ENCODE peak calls at places on chromosomes 16 and 17, in ten cellular contexts. T is neural progenitor cell, W is thyroid gland, A is WTC11, C is colonic mucosa, X is endothelial cell, P is type B pancreatic cell, O is Caco-2, N is psoas muscle, E is fibroblast of mammary gland. M is an unnamed sample.

GRCh38 chr17:18037482-18037881 is 1.5 kb downstream of the ATPAF2 start:
- DNase-seq in T (no peak), W (no peak), C (no peak), N (no peak), A (no peak), O (no peak), E (no peak), X (no peak), P (no peak), M (no peak)

GRCh38 chr17:12584727-12585126 is 81.0 kb upstream of the MYOCD start:
- DNase-seq in C (no peak), X (no peak), A (no peak), E (no peak), P (no peak), W (no peak), O (no peak), N (no peak), T (no peak), M (no peak)

GRCh38 chr17:74190154-74190553 is 13.3 kb upstream of the RPL38 start:
- DNase-seq in E (peak; percentile 71), X (no peak), N (no peak), W (no peak), T (peak; percentile 53), A (no peak), C (no peak), P (no peak), O (no peak), M (no peak)

GRCh38 chr17:17206913-17207368 is 808 bp upstream of the PLD6 start:
- DNase-seq in E (no peak), X (no peak), P (no peak), T (no peak), A (no peak), W (no peak), N (no peak), O (no peak), C (no peak), M (no peak)

GRCh38 chr16:50696126-50696525 is 2.7 kb downstream of the NOD2 start:
- DNase-seq in X (no peak), E (no peak), A (no peak), P (no peak), W (no peak), O (peak; percentile 42), C (no peak), T (peak; percentile 27), N (no peak), M (no peak)

GRCh38 chr16:81814751-81815428 is 35.8 kb downstream of the PLCG2 start:
- DNase-seq in X (no peak), T (no peak), A (no peak), W (no peak), C (no peak), O (no peak), P (no peak), N (no peak), E (no peak), M (no peak)

GRCh38 chr17:83099570-83100181 is 20.3 kb downstream of the METRNL start:
- DNase-seq in X (no peak), E (no peak), C (no peak), W (peak; percentile 99), P (no peak), O (no peak), N (peak; percentile 67), T (peak; percentile 32), A (no peak), M (no peak)

GRCh38 chr16:8764486-8765250 is 32.8 kb downstream of the TMEM186 start:
- DNase-seq in X (no peak), A (peak; percentile 32), N (no peak), T (no peak), P (no peak), O (no peak), C (no peak), E (no peak), W (no peak), M (no peak)

DNA sequence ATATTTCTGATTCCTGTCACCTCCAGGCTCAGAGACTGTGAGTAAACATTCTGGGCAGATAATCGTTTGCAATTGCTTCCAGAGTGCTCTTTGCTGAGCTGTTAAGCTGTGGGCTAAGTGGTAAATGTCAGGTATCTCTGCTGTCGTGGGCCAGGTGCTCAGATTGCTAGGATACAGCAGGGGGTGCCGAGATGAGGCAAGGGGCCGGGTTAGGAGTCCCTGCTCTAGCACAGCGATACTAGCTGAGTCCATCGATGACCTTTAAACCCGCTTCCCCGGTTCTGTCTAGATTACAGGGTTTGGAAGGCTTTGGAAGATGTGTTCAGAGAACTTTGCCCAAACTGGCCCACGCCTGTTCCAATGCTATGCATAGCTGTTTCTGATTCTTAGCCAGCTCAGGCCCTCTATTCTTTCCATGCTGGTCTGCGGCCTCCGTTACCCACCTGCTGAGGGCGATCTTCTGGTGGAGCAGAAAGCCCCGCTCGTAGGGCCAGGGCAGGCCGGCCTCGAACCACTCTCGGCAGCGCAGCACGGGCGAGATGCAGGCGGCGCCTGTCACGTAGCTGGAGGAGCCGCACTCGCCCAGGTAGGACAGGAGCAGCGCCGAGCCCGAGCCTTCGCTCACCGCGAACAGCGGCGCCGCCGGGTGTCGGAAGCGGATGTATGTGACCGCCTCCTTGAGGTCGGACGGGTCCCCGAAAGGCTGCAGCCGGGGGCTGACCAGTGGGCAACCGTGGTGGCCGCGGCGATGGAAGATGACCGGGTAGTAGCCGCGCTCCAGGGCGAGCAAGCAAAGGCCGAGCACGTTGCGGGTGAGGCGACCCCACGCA is 979 bp downstream of the ABHD15 start:
- DNase-seq in T (peak; percentile 78), P (no peak), N (peak; percentile 39), E (no peak), X (no peak), A (peak; percentile 76), C (peak; percentile 61), O (peak; percentile 65), W (peak; percentile 43), M (no peak)
- TF ChIP-seq CTCF in T (peak; percentile 45), P (peak; percentile 48), N (no peak), E (peak; percentile 0), X (no peak), A (no peak), C (no peak), O (peak; percentile 16), W (no peak), M (peak; percentile 26)

GRCh38 chr16:65700599-65700998 is 578.7 kb upstream of the CDH11 start:
- DNase-seq in E (no peak), W (no peak), P (no peak), X (no peak), N (no peak), A (no peak), C (no peak), T (no peak), O (no peak), M (no peak)

GRCh38 chr16:65702707-65703402 is 581.0 kb upstream of the CDH11 start:
- DNase-seq in C (no peak), X (no peak), T (no peak), E (no peak), N (no peak), P (no peak), O (no peak), W (no peak), A (no peak), M (no peak)

GRCh38 chr16:65698943-65699342 is 577.1 kb upstream of the CDH11 start:
- DNase-seq in E (no peak), P (no peak), N (no peak), A (no peak), W (no peak), C (no peak), X (no peak), O (no peak), T (peak; percentile 50), M (no peak)

GRCh38 chr16:65710107-65710506 is 588.2 kb upstream of the CDH11 start:
- DNase-seq in P (no peak), C (no peak), W (no peak), E (no peak), X (no peak), T (no peak), O (no peak), A (no peak), N (no peak), M (no peak)

DNA sequence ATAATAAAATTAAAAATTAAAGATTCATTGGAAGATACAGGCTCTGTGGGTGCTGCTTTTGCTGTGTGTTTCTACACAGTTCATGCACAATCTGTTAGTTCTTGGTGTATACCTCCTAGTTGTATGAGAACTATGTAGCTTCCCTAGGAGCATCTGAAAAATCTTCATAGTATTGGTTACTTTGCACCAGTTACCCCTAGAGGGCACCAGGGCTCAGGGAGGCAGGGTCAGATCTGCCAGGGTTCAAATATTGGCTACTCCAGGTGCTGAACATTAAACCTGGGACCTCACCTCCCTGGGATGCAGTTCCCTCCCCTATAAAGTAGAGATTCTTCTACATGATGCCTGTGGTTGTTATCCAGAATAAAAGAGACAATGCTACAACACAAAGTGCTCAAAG is 583.0 kb upstream of the CDH11 start:
- DNase-seq in O (no peak), W (no peak), P (no peak), T (peak; percentile 8), N (no peak), X (peak; percentile 23), A (peak; percentile 25), C (no peak), E (no peak), M (no peak)
- TF ChIP-seq CTCF in O (no peak), W (no peak), P (peak; percentile 62), T (peak; percentile 59), N (no peak), X (peak; percentile 41), A (no peak), C (no peak), E (peak; percentile 49), M (peak; percentile 26)

GRCh38 chr17:49694847-49695697 is 12.7 kb downstream of the SLC35B1 start:
- DNase-seq in P (no peak), E (peak; percentile 17), X (peak; percentile 69), O (peak; percentile 69), T (peak; percentile 72), C (peak; percentile 72), A (peak; percentile 70), W (peak; percentile 62), N (peak; percentile 48), M (no peak)

GRCh38 chr17:49696233-49696761 is 11.5 kb downstream of the SLC35B1 start:
- DNase-seq in A (no peak), W (no peak), X (no peak), N (no peak), T (no peak), E (no peak), P (no peak), O (no peak), C (no peak), M (no peak)

GRCh38 chr17:49692751-49693150 is 14.9 kb upstream of the SPOP start:
- DNase-seq in T (no peak), A (no peak), N (no peak), W (no peak), C (no peak), X (no peak), E (no peak), P (no peak), O (peak; percentile 46), M (no peak)

GRCh38 chr17:49698005-49698404 is 9.8 kb downstream of the SLC35B1 start:
- DNase-seq in N (no peak), A (no peak), O (no peak), X (no peak), C (no peak), W (no peak), P (no peak), E (no peak), T (no peak), M (no peak)

DNA sequence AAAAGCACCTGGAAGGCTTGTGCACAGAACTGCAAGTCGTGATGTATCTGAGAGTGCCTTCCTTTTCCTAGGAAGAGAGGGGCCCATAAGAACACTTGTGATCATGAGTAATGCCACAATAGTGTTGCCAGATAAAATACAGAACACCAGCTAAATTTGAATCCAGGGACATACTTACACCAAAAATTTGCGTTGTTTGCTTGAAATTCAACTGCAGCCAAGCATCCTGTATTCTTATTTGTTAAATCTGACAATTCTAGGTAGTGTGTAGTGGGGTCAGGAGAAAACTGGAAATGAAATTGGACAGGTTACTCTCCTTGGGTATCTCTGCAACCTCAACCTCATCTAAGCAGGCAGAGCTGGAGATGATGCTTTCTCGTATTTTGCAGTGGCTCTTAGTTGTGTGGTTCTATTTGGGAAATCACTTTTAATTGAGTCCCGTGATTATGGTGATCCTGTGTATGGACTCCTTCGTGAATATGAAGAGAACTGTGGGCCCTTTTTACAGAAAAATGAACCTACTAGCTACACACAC is 12.0 kb downstream of the SLC35B1 start:
- DNase-seq in E (no peak), O (no peak), A (no peak), P (no peak), T (no peak), C (no peak), X (no peak), N (no peak), W (no peak), M (no peak)
- TF ChIP-seq CTCF in E (no peak), O (no peak), A (no peak), P (peak; percentile 6), T (no peak), C (no peak), X (no peak), N (no peak), W (no peak), M (no peak)

GRCh38 chr16:25172831-25173230 is 43.9 kb upstream of the AQP8 start:
- DNase-seq in T (no peak), P (no peak), O (no peak), W (no peak), C (no peak), X (no peak), A (no peak), N (no peak), E (no peak), M (no peak)

GRCh38 chr16:25177831-25178688 is 38.7 kb upstream of the AQP8 start:
- DNase-seq in T (no peak), P (no peak), A (no peak), O (peak; percentile 31), W (no peak), E (peak; percentile 10), X (no peak), C (peak; percentile 58), N (no peak), M (no peak)

GRCh38 chr16:25176136-25176535 is 40.6 kb upstream of the AQP8 start:
- DNase-seq in N (no peak), W (no peak), T (no peak), E (no peak), X (no peak), A (no peak), O (no peak), C (no peak), P (no peak), M (no peak)

GRCh38 chr16:25174285-25174684 is 42.5 kb upstream of the AQP8 start:
- DNase-seq in C (no peak), W (no peak), O (no peak), E (no peak), P (no peak), X (no peak), T (no peak), A (no peak), N (no peak), M (no peak)

DNA sequence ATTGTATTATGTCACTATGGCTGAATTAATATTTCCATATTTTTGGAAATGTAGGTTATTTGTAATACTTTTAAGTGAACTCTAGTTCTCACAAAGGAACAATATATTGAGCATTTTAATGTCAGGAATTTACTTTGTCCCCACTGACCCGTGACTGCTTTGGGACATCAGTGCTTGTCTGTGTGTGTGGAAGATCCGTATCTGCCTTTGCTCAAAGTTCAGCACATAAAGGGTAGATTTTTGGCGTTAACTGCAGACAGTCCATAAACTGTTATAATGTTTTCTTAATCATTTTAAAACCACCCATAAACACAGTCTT is 39.3 kb upstream of the AQP8 start:
- DNase-seq in X (no peak), N (no peak), E (no peak), P (no peak), C (no peak), T (no peak), O (no peak), W (no peak), A (no peak), M (no peak)
- TF ChIP-seq CTCF in X (no peak), N (no peak), E (no peak), P (no peak), C (no peak), T (no peak), O (no peak), W (no peak), A (no peak), M (no peak)